ENCODE peak calls at places on chromosomes 1 and 21, in ten cellular contexts. D, A, K, Y, P, T, C, I, N and W are unnamed samples.

GRCh38 chr1:231182317-231182716 is 20.5 kb downstream of the TRIM67 start:
- DNase-seq in D (no peak), A (no peak), K (no peak), Y (no peak), P (no peak), T (no peak), C (no peak), I (no peak), N (no peak), W (no peak)

GRCh38 chr1:94654031-94654430 is 112.5 kb upstream of the F3 start:
- DNase-seq in D (peak; percentile 25), A (no peak), K (peak; percentile 67), Y (no peak), P (no peak), T (no peak), C (peak; percentile 67), I (no peak), N (no peak), W (no peak)

GRCh38 chr1:75412616-75413015 is 198.3 kb downstream of the SLC44A5 start:
- DNase-seq in D (no peak), A (no peak), K (no peak), Y (no peak), P (no peak), T (no peak), C (no peak), I (no peak), N (no peak), W (no peak)

GRCh38 chr1:8025061-8025670 is 943 bp downstream of the ERRFI1 start:
- DNase-seq in D (no peak), A (no peak), K (no peak), Y (no peak), P (no peak), T (no peak), C (no peak), I (no peak), N (no peak), W (no peak)

GRCh38 chr1:40980453-40981121 is 1.1 kb downstream of the CTPS1 start:
- DNase-seq in D (peak; percentile 27), A (no peak), K (no peak), Y (peak; percentile 21), P (no peak), T (peak; percentile 54), C (no peak), I (peak; percentile 20), N (no peak), W (peak; percentile 48)

GRCh38 chr1:116033322-116033721 is 57.0 kb downstream of the SLC22A15 start:
- DNase-seq in D (no peak), A (no peak), K (no peak), Y (no peak), P (no peak), T (no peak), C (peak; percentile 38), I (no peak), N (no peak), W (no peak)

GRCh38 chr1:108897865-108898720 is 21.3 kb downstream of the GPSM2 start:
- DNase-seq in D (peak; percentile 59), A (no peak), K (no peak), Y (peak; percentile 16), P (no peak), T (peak; percentile 52), C (peak; percentile 29), I (peak; percentile 15), N (no peak), W (peak; percentile 59)

GRCh38 chr1:168091720-168092119 is 45.0 kb downstream of the GPR161 start:
- DNase-seq in D (no peak), A (no peak), K (no peak), Y (no peak), P (no peak), T (no peak), C (no peak), I (no peak), N (no peak), W (no peak)

GRCh38 chr1:156490401-156491032 is 10.1 kb downstream of the MEF2D start:
- DNase-seq in D (no peak), A (no peak), K (no peak), Y (peak; percentile 38), P (no peak), T (peak; percentile 60), C (no peak), I (no peak), N (peak; percentile 86), W (no peak)

GRCh38 chr1:6106321-6106731 is 60.6 kb downstream of the KCNAB2 start:
- DNase-seq in D (no peak), A (no peak), K (no peak), Y (no peak), P (no peak), T (no peak), C (no peak), I (no peak), N (peak; percentile 46), W (no peak)

GRCh38 chr1:47991698-47992097 is 5.5 kb downstream of the TRABD2B start:
- DNase-seq in D (no peak), A (no peak), K (no peak), Y (no peak), P (no peak), T (no peak), C (no peak), I (no peak), N (no peak), W (no peak)

GRCh38 chr21:41169258-41169576 is 1.3 kb downstream of the BACE2 start:
- DNase-seq in D (no peak), A (no peak), K (no peak), Y (no peak), P (no peak), T (no peak), C (no peak), I (no peak), N (no peak), W (no peak)

GRCh38 chr21:41167348-41168342 is at the start of gene BACE2:
- DNase-seq in D (peak; percentile 80), A (peak; percentile 77), K (peak; percentile 77), Y (peak; percentile 87), P (peak; percentile 90), T (peak; percentile 86), C (peak; percentile 89), I (no peak), N (peak; percentile 85), W (peak; percentile 2)

GRCh38 chr21:41164981-41165650 is 2.8 kb upstream of the BACE2 start:
- DNase-seq in D (peak; percentile 70), A (no peak), K (peak; percentile 80), Y (peak; percentile 63), P (no peak), T (no peak), C (peak; percentile 97), I (no peak), N (no peak), W (no peak)

GRCh38 chr21:41168391-41169257 is 664 bp downstream of the BACE2 start:
- DNase-seq in D (peak; percentile 58), A (peak; percentile 82), K (peak; percentile 70), Y (peak; percentile 63), P (no peak), T (peak; percentile 27), C (peak; percentile 70), I (no peak), N (peak; percentile 69), W (no peak)

DNA sequence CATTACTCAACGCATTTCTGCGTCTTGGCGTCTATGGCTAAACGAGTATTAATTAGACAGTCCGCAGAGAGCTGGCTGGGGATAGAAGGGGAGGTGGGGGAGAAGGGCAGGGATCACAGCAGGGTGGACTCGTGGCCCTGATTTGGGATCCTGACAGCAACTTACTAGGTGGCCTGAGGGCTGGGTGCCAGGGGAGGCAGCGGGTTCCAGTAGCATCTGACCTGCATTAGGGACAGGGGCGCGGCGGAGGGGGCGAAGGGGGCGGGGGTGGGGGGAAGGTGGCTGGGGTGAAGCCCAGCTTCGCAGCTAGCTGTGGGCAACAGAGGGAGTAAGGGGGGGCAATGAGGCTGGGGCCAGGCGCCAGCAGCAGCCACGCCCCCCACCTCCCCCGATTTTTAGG is 1.0 kb upstream of the BACE2 start:
- DNase-seq in D (peak; percentile 15), A (no peak), K (peak; percentile 46), Y (no peak), P (no peak), T (no peak), C (no peak), I (no peak), N (no peak), W (no peak)
- H3K4me3 ChIP-seq in D (no peak overlapping the region), A (peak overlapping the region; percentile 76), K (peak overlapping the region; percentile 78), Y (peak overlapping the region; percentile 90), P (peak overlapping the region; percentile 90), T (no peak overlapping the region), C (peak overlapping the region; percentile 90), I (no peak overlapping the region), N (peak overlapping the region; percentile 72), W (no peak overlapping the region)

DNA sequence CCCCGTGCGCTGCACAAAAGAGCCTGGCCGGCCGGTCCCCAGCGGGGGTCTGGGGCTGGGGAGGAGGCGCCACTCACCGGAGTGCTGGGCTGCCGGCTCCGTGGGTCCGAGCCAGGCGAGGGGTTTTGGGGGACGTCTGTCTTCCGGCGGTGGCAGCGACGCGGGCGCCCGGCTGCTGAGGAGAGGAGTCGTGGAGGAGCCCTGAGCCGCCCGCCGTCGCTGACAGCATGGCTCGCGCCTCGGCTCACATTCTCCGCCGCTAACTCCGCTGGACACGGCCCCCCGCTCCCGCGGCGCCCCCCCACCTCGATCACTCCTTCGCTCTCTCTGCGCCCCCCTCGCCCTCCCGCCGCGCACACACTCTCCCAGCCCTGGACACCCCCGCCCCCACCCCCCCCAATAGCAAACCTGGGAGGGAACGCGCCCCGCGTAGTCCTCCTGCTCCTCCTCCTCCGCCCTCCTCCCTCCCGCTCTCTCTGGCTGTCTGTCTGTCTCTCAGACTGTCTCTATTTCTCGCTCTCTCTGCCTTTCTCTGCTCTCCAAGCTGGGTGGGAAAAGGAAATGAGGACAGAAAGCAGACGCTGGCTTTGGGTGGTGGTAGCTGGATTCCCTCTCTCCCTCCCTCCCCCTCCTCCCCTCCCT is 503 bp downstream of the AHDC1 start:
- DNase-seq in D (no peak), A (no peak), K (no peak), Y (peak; percentile 47), P (peak; percentile 86), T (peak; percentile 16), C (peak; percentile 26), I (no peak), N (peak; percentile 79), W (no peak)
- H3K4me1 ChIP-seq in D (peaks cover 43% of the 10 kb centered on the region), A (peaks cover 64% of the 10 kb centered on the region), K (peaks cover 28% of the 10 kb centered on the region), Y (peaks cover 55% of the 10 kb centered on the region), P (peaks cover 65% of the 10 kb centered on the region), T (no peaks in the 10 kb centered on the region), C (peaks cover 9% of the 10 kb centered on the region), I (peaks cover 47% of the 10 kb centered on the region), N (peaks cover 28% of the 10 kb centered on the region), W (peaks cover 6% of the 10 kb centered on the region)

DNA sequence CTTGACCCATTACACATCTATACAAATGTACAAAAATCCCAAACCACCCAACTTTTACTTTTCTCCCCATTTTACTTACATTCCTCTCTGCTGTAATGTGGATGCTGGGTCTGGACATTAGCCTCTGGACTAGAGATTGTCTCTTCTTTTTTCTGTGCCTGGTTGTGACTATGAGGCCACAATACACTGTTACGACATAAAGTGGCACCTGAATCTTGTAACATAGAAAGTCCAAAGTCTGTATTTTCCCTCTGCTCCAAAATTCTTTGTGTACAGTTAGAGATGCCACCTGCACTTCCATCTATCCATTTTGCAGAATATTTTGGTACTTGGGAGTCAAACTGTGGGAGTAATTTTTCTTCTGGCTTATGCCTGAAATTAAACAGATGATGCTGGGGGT is 22.7 kb downstream of the C21orf91 start:
- DNase-seq in D (no peak), A (no peak), K (no peak), Y (no peak), P (no peak), T (no peak), C (no peak), I (no peak), N (no peak), W (no peak)
- H3K4me3 ChIP-seq in D (no peak overlapping the region), A (no peak overlapping the region), K (no peak overlapping the region), Y (no peak overlapping the region), P (no peak overlapping the region), T (no peak overlapping the region), C (no peak overlapping the region), I (no peak overlapping the region), N (no peak overlapping the region), W (no peak overlapping the region)

GRCh38 chr1:224507771-224508523 is 73.3 kb upstream of the WDR26 start:
- DNase-seq in D (no peak), A (no peak), K (no peak), Y (no peak), P (no peak), T (no peak), C (no peak), I (no peak), N (no peak), W (no peak)
- H3K4me1 ChIP-seq in D (peaks cover 27% of the 10 kb centered on the region), A (peaks cover 25% of the 10 kb centered on the region), K (peaks cover 21% of the 10 kb centered on the region), Y (peaks cover 55% of the 10 kb centered on the region), P (peaks cover 82% of the 10 kb centered on the region), T (peaks cover 33% of the 10 kb centered on the region), C (peaks cover 6% of the 10 kb centered on the region), I (peaks cover 6% of the 10 kb centered on the region), N (peaks cover 34% of the 10 kb centered on the region), W (no peaks in the 10 kb centered on the region)